ENCODE peak calls at places on chromosomes 1 and 21, in four cellular contexts. One of them, this sample, is unnamed.

GRCh38 chr1:10360045-10360444 is 38.8 kb upstream of the PGD start:
- DNase-seq in adrenal gland: no peak
- DNase-seq in progenitor cell of endocrine pancreas: no peak
- DNase-seq in GM23338: no peak
- DNase-seq in this sample: no peak

GRCh38 chr1:59814901-59815825 is at the start of gene HOOK1:
- DNase-seq in adrenal gland: peak
- DNase-seq in progenitor cell of endocrine pancreas: no peak
- DNase-seq in GM23338: peak
- DNase-seq in this sample: no peak

GRCh38 chr1:216686860-216687545 is 36.2 kb downstream of the ESRRG start:
- DNase-seq in adrenal gland: peak
- DNase-seq in progenitor cell of endocrine pancreas: no peak
- DNase-seq in GM23338: peak
- DNase-seq in this sample: no peak

GRCh38 chr1:164958995-164959788 is 397.3 kb downstream of the LMX1A start:
- DNase-seq in adrenal gland: no peak
- DNase-seq in progenitor cell of endocrine pancreas: no peak
- DNase-seq in GM23338: no peak
- DNase-seq in this sample: no peak

GRCh38 chr1:214708321-214708960 is 105.4 kb downstream of the CENPF start:
- DNase-seq in adrenal gland: no peak
- DNase-seq in progenitor cell of endocrine pancreas: no peak
- DNase-seq in GM23338: no peak
- DNase-seq in this sample: no peak

GRCh38 chr1:98368995-98369394 is 292.5 kb upstream of the SNX7 start:
- DNase-seq in adrenal gland: no peak
- DNase-seq in progenitor cell of endocrine pancreas: no peak
- DNase-seq in GM23338: no peak
- DNase-seq in this sample: no peak

GRCh38 chr21:45323487-45324380 is 36.0 kb upstream of the POFUT2 start:
- DNase-seq in adrenal gland: no peak
- DNase-seq in progenitor cell of endocrine pancreas: no peak
- DNase-seq in GM23338: peak
- DNase-seq in this sample: no peak

GRCh38 chr1:153531638-153532037 is 4.2 kb downstream of the S100A6 start:
- DNase-seq in adrenal gland: no peak
- DNase-seq in progenitor cell of endocrine pancreas: no peak
- DNase-seq in GM23338: no peak
- DNase-seq in this sample: no peak

GRCh38 chr1:16143566-16144324 is 12.1 kb downstream of the EPHA2 start:
- DNase-seq in adrenal gland: peak
- DNase-seq in progenitor cell of endocrine pancreas: peak
- DNase-seq in GM23338: no peak
- DNase-seq in this sample: no peak

GRCh38 chr1:60600532-60600931 is 481.8 kb upstream of the NFIA start:
- DNase-seq in adrenal gland: no peak
- DNase-seq in progenitor cell of endocrine pancreas: no peak
- DNase-seq in GM23338: no peak
- DNase-seq in this sample: no peak

GRCh38 chr1:17831619-17832018 is 76.5 kb downstream of the ACTL8 start:
- DNase-seq in adrenal gland: peak
- DNase-seq in progenitor cell of endocrine pancreas: peak
- DNase-seq in GM23338: peak
- DNase-seq in this sample: no peak

GRCh38 chr1:154952664-154953063 is 3.2 kb downstream of the PBXIP1 start:
- DNase-seq in adrenal gland: peak
- DNase-seq in progenitor cell of endocrine pancreas: no peak
- DNase-seq in GM23338: no peak
- DNase-seq in this sample: no peak

GRCh38 chr1:67004176-67004575 is 49.8 kb downstream of the SLC35D1 start:
- DNase-seq in adrenal gland: no peak
- DNase-seq in progenitor cell of endocrine pancreas: no peak
- DNase-seq in GM23338: no peak
- DNase-seq in this sample: no peak

DNA sequence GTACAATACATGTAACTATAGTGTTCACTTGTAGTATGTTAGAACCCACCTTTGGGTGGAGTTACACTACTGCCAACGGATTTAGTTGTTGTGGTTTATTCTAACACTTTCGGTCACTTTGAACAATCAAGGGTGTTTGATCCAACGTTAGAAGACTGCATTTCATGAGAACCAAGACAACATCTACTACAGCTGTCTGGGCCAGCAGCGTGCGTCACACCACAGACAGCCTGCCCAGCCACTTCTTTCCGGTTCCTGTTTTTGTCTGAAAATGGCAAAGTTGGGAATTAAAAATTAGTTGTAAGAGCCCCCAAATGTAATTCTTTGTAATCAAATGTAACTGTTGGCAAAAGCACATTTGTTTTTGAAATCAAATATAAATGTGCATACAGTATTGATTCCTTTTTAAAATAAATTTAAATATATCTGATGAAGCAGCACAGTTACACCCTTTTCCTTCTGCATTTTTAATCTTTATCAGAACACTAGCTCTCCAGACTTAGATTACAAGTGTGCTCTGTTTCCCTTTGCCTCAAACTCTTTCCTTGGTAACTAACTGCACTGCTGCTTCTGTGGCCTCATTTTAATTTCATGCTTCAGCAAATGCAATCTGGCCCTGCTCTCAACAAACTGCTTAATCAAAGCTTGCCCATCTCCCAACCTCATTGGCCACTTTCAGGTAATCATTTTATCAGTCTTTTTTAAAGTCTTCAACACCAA is 86.6 kb upstream of the DPH5 start:
- DNase-seq in adrenal gland: peak
- DNase-seq in progenitor cell of endocrine pancreas: no peak
- DNase-seq in GM23338: no peak
- DNase-seq in this sample: no peak
- TF ChIP-seq CTCF in adrenal gland: no peak
- TF ChIP-seq CTCF in progenitor cell of endocrine pancreas: no peak
- TF ChIP-seq CTCF in GM23338: no peak
- TF ChIP-seq CTCF in this sample: no peak

GRCh38 chr1:78147031-78147430 is 101.3 kb downstream of the GIPC2 start:
- DNase-seq in adrenal gland: no peak
- DNase-seq in progenitor cell of endocrine pancreas: no peak
- DNase-seq in GM23338: no peak
- DNase-seq in this sample: no peak

GRCh38 chr1:78146137-78146822 is 100.5 kb downstream of the GIPC2 start:
- DNase-seq in adrenal gland: no peak
- DNase-seq in progenitor cell of endocrine pancreas: no peak
- DNase-seq in GM23338: no peak
- DNase-seq in this sample: no peak

GRCh38 chr1:78143673-78144072 is 97.9 kb downstream of the GIPC2 start:
- DNase-seq in adrenal gland: no peak
- DNase-seq in progenitor cell of endocrine pancreas: no peak
- DNase-seq in GM23338: no peak
- DNase-seq in this sample: no peak

GRCh38 chr1:78143152-78143551 is 97.4 kb downstream of the GIPC2 start:
- DNase-seq in adrenal gland: no peak
- DNase-seq in progenitor cell of endocrine pancreas: no peak
- DNase-seq in GM23338: no peak
- DNase-seq in this sample: no peak

DNA sequence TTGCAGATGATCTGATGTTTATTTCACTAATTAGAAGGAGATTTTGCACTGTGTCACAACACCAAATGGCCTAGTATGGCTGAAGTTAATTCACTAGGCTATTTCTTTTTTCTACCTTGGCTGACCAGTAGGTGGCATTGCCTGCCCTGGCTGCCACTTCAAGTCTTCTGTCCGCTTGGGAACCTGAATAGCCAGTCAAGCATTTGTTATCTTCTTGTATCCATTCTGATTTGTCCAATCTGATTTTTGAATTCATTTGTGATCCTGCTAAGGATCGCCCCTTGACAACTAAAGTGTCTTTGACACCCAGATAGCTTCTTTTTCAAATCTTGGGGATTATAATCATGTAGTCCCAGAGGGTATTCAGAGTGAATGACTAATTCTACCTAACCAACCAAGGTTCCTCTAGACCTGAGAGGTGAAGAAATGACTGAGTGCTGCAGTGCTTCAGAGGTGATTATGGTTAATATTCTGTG is 99.4 kb downstream of the GIPC2 start:
- DNase-seq in adrenal gland: peak
- DNase-seq in progenitor cell of endocrine pancreas: peak
- DNase-seq in GM23338: peak
- DNase-seq in this sample: no peak
- TF ChIP-seq CTCF in adrenal gland: peak
- TF ChIP-seq CTCF in progenitor cell of endocrine pancreas: peak
- TF ChIP-seq CTCF in GM23338: peak
- TF ChIP-seq CTCF in this sample: peak

GRCh38 chr1:177947623-177948022 is 22.2 kb downstream of the SEC16B start:
- DNase-seq in adrenal gland: no peak
- DNase-seq in progenitor cell of endocrine pancreas: no peak
- DNase-seq in GM23338: no peak
- DNase-seq in this sample: no peak

GRCh38 chr1:177953549-177953948 is 16.3 kb downstream of the SEC16B start:
- DNase-seq in adrenal gland: no peak
- DNase-seq in progenitor cell of endocrine pancreas: no peak
- DNase-seq in GM23338: no peak
- DNase-seq in this sample: no peak

GRCh38 chr1:177948336-177948972 is 21.4 kb downstream of the SEC16B start:
- DNase-seq in adrenal gland: peak
- DNase-seq in progenitor cell of endocrine pancreas: peak
- DNase-seq in GM23338: peak
- DNase-seq in this sample: no peak

GRCh38 chr1:177952249-177952648 is 17.6 kb downstream of the SEC16B start:
- DNase-seq in adrenal gland: no peak
- DNase-seq in progenitor cell of endocrine pancreas: no peak
- DNase-seq in GM23338: no peak
- DNase-seq in this sample: no peak

DNA sequence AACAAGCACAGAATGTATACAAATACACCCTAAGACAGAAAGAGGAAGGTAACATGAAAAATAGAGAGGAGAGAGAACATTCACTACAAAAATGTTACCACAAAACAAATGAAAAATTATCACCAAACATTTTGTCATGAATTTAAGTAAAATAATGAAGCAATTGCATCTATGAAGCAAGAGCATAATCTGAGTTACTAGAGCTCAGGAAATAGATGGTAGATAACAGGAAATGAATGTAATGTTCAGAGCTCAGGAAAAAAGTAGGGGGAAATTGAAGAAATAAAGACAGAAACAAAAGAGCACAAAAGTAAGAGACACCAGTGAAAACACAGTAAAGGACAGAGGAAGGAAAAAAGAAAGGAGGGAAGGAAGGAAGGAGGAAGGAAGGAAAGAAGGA is 19.4 kb downstream of the SEC16B start:
- DNase-seq in adrenal gland: no peak
- DNase-seq in progenitor cell of endocrine pancreas: no peak
- DNase-seq in GM23338: no peak
- DNase-seq in this sample: no peak
- TF ChIP-seq CTCF in adrenal gland: no peak
- TF ChIP-seq CTCF in progenitor cell of endocrine pancreas: no peak
- TF ChIP-seq CTCF in GM23338: no peak
- TF ChIP-seq CTCF in this sample: no peak

DNA sequence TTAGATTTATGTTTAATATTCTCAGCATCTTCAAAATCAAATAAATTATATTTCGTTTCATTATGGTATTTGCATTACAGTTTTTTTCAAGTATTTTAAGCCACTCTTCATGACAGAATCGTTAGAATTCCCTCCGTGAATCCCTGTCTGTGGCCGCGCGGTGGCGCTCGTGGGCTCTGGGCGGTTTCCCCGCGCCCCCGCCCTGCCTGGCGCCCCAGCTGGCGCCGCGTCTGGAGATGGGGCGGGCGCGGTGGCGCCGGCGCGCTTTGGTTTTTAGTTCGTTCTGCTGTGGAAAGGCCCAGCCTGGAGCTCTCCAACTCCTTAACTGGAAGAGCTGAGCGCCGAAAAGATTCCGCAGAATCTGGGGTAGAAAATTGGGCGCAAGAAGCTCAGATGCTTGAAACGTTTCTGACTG is 25.7 kb downstream of the PRMT2 start:
- DNase-seq in adrenal gland: peak
- DNase-seq in progenitor cell of endocrine pancreas: no peak
- DNase-seq in GM23338: peak
- DNase-seq in this sample: peak
- TF ChIP-seq CTCF in adrenal gland: peak
- TF ChIP-seq CTCF in progenitor cell of endocrine pancreas: peak
- TF ChIP-seq CTCF in GM23338: peak
- TF ChIP-seq CTCF in this sample: peak

This sample was measured in D721Med.